ENCODE peak calls at places on chromosomes 13 and 19, in four cellular contexts. O is T-helper 2 cell; M is stimulated activated CD4-positive, alpha-beta T cell treated with anti-CD3 and anti-CD28 coated beads, Interleukin-1b, Interleukin-23, amount 100 ng/mL, for 1 hour; R is NCI-H510A. I is an unnamed sample.

GRCh38 chr13:51221674-51222509 is at the start of gene FAM124A:
- DNase-seq in O (peak), M (no peak), R (no peak), I (peak)

GRCh38 chr19:18433039-18433691 is 4.8 kb downstream of the ISYNA1 start:
- DNase-seq in O (no peak), M (no peak), R (no peak), I (no peak)

GRCh38 chr13:102392810-102393209 is 9.0 kb downstream of the FGF14 start:
- DNase-seq in O (peak), M (no peak), R (no peak), I (no peak)

GRCh38 chr13:46386996-46387851 is at the start of gene RUBCNL:
- DNase-seq in O (no peak), M (no peak), R (no peak), I (no peak)

GRCh38 chr19:49361438-49362047 is 673 bp downstream of the TEAD2 start:
- DNase-seq in O (no peak), M (no peak), R (no peak), I (no peak)

GRCh38 chr19:55535579-55536350 is 1.2 kb downstream of the SBK2 start:
- DNase-seq in O (no peak), M (no peak), R (no peak), I (no peak)

GRCh38 chr19:4201798-4202197 is 19.3 kb downstream of the ANKRD24 start:
- DNase-seq in O (no peak), M (no peak), R (no peak), I (no peak)

GRCh38 chr13:37226966-37227365 is 121.5 kb upstream of the CSNK1A1L start:
- DNase-seq in O (no peak), M (no peak), R (no peak), I (no peak)

GRCh38 chr19:39542198-39542597 is 2.2 kb upstream of the EID2 start:
- DNase-seq in O (no peak), M (no peak), R (no peak), I (no peak)

GRCh38 chr13:73000027-73000674 is 58.7 kb upstream of the KLF5 start:
- DNase-seq in O (no peak), M (no peak), R (no peak), I (no peak)